ENCODE peak calls at places on chromosomes 12 and 14, in seven cellular contexts. One of them, this sample, is unnamed.

GRCh38 chr14:58331111-58331510 is 32.8 kb downstream of the ARID4A start:
- DNase-seq in HCT116: peak; percentile 21
- DNase-seq in mesendoderm: peak; percentile 92
- DNase-seq in GM12878: peak; percentile 68
- DNase-seq in GM23338: peak; percentile 76
- DNase-seq in GM23248: peak; percentile 89
- DNase-seq in OCI-LY7: peak; percentile 93
- DNase-seq in this sample: peak; percentile 35

GRCh38 chr12:12890492-12890814 is 909 bp upstream of the GPRC5A start:
- DNase-seq in GM23248: no peak
- DNase-seq in mesendoderm: no peak
- DNase-seq in GM12878: no peak
- DNase-seq in OCI-LY7: no peak
- DNase-seq in GM23338: peak; percentile 34
- DNase-seq in HCT116: no peak
- DNase-seq in this sample: no peak

GRCh38 chr12:104303538-104304151 is at the start of gene EID3:
- DNase-seq in GM12878: no peak
- DNase-seq in GM23248: peak; percentile 97
- DNase-seq in mesendoderm: peak; percentile 91
- DNase-seq in OCI-LY7: peak; percentile 70
- DNase-seq in GM23338: peak; percentile 92
- DNase-seq in HCT116: no peak
- DNase-seq in this sample: peak; percentile 97

GRCh38 chr12:131121705-131122405 is 168.1 kb downstream of the ADGRD1 start:
- DNase-seq in mesendoderm: peak; percentile 49
- DNase-seq in GM12878: no peak
- DNase-seq in GM23338: no peak
- DNase-seq in GM23248: no peak
- DNase-seq in OCI-LY7: no peak
- DNase-seq in HCT116: no peak
- DNase-seq in this sample: peak; percentile 37

GRCh38 chr14:50362791-50363733 is 33.6 kb downstream of the CDKL1 start:
- DNase-seq in OCI-LY7: peak; percentile 8
- DNase-seq in GM23248: peak; percentile 44
- DNase-seq in GM23338: no peak
- DNase-seq in HCT116: no peak
- DNase-seq in mesendoderm: no peak
- DNase-seq in GM12878: no peak
- DNase-seq in this sample: no peak

GRCh38 chr14:50798048-50798421 is 32.9 kb downstream of the NIN start:
- DNase-seq in HCT116: no peak
- DNase-seq in mesendoderm: peak; percentile 42
- DNase-seq in GM23338: no peak
- DNase-seq in GM12878: peak; percentile 42
- DNase-seq in OCI-LY7: peak; percentile 81
- DNase-seq in GM23248: no peak
- DNase-seq in this sample: no peak

GRCh38 chr12:88081247-88081646 is 52.0 kb upstream of the C12orf50 start:
- DNase-seq in GM23338: no peak
- DNase-seq in mesendoderm: no peak
- DNase-seq in GM23248: no peak
- DNase-seq in GM12878: no peak
- DNase-seq in OCI-LY7: no peak
- DNase-seq in HCT116: no peak
- DNase-seq in this sample: no peak

GRCh38 chr12:2297658-2298057 is 244.9 kb downstream of the CACNA1C start:
- DNase-seq in GM23338: no peak
- DNase-seq in GM12878: no peak
- DNase-seq in GM23248: no peak
- DNase-seq in OCI-LY7: peak; percentile 62
- DNase-seq in mesendoderm: no peak
- DNase-seq in HCT116: no peak
- DNase-seq in this sample: no peak

GRCh38 chr12:9750276-9751203 is 10.2 kb downstream of the CD69 start:
- DNase-seq in mesendoderm: peak; percentile 80
- DNase-seq in OCI-LY7: peak; percentile 86
- DNase-seq in GM23338: peak; percentile 89
- DNase-seq in HCT116: peak; percentile 46
- DNase-seq in GM23248: peak; percentile 73
- DNase-seq in GM12878: no peak
- DNase-seq in this sample: peak; percentile 79

GRCh38 chr14:22268875-22269274 is 320.1 kb downstream of the DAD1 start:
- DNase-seq in mesendoderm: no peak
- DNase-seq in GM23248: peak; percentile 15
- DNase-seq in OCI-LY7: no peak
- DNase-seq in HCT116: no peak
- DNase-seq in GM12878: no peak
- DNase-seq in GM23338: no peak
- DNase-seq in this sample: no peak

GRCh38 chr12:52221912-52222457 is 11.1 kb upstream of the KRT7 start:
- DNase-seq in GM12878: no peak
- DNase-seq in HCT116: peak; percentile 67
- DNase-seq in GM23338: peak; percentile 96
- DNase-seq in mesendoderm: peak; percentile 70
- DNase-seq in OCI-LY7: peak; percentile 48
- DNase-seq in GM23248: peak; percentile 89
- DNase-seq in this sample: peak; percentile 78

GRCh38 chr12:121748571-121749265 is 36.2 kb downstream of the TMEM120B start:
- DNase-seq in GM23248: peak; percentile 92
- DNase-seq in HCT116: no peak
- DNase-seq in OCI-LY7: no peak
- DNase-seq in GM12878: no peak
- DNase-seq in mesendoderm: peak; percentile 93
- DNase-seq in GM23338: peak; percentile 35
- DNase-seq in this sample: peak; percentile 96

GRCh38 chr12:1318327-1319031 is 275.9 kb downstream of the FBXL14 start:
- DNase-seq in GM23338: peak; percentile 48
- DNase-seq in GM12878: no peak
- DNase-seq in mesendoderm: peak; percentile 93
- DNase-seq in GM23248: peak; percentile 76
- DNase-seq in HCT116: no peak
- DNase-seq in OCI-LY7: peak; percentile 44
- DNase-seq in this sample: peak; percentile 69

GRCh38 chr12:54439521-54440255 is 20.6 kb upstream of the ITGA5 start:
- DNase-seq in GM23248: peak; percentile 87
- DNase-seq in HCT116: peak; percentile 38
- DNase-seq in GM23338: peak; percentile 76
- DNase-seq in OCI-LY7: peak; percentile 64
- DNase-seq in GM12878: no peak
- DNase-seq in mesendoderm: peak; percentile 75
- DNase-seq in this sample: peak; percentile 88

GRCh38 chr12:122203301-122203967 is at the start of gene B3GNT4:
- DNase-seq in OCI-LY7: no peak
- DNase-seq in GM23248: peak; percentile 76
- DNase-seq in GM12878: no peak
- DNase-seq in HCT116: peak; percentile 32
- DNase-seq in GM23338: peak; percentile 85
- DNase-seq in mesendoderm: peak; percentile 74
- DNase-seq in this sample: peak; percentile 94

GRCh38 chr14:103862393-103862782 is 15.0 kb upstream of the PPP1R13B start:
- DNase-seq in GM23248: no peak
- DNase-seq in mesendoderm: peak; percentile 29
- DNase-seq in GM12878: no peak
- DNase-seq in OCI-LY7: no peak
- DNase-seq in HCT116: no peak
- DNase-seq in GM23338: peak; percentile 28
- DNase-seq in this sample: peak; percentile 54

GRCh38 chr14:52267501-52268190 is at the start of gene PTGDR:
- DNase-seq in HCT116: no peak
- DNase-seq in OCI-LY7: no peak
- DNase-seq in GM12878: no peak
- DNase-seq in GM23338: peak; percentile 76
- DNase-seq in mesendoderm: peak; percentile 57
- DNase-seq in GM23248: peak; percentile 53
- DNase-seq in this sample: peak; percentile 78

GRCh38 chr14:22339277-22339676 is 249.7 kb downstream of the DAD1 start:
- DNase-seq in HCT116: no peak
- DNase-seq in mesendoderm: no peak
- DNase-seq in GM23248: peak; percentile 6
- DNase-seq in GM23338: no peak
- DNase-seq in GM12878: no peak
- DNase-seq in OCI-LY7: no peak
- DNase-seq in this sample: peak; percentile 52

GRCh38 chr12:8687846-8688601 is 9.8 kb upstream of the RIMKLB start:
- DNase-seq in mesendoderm: peak; percentile 84
- DNase-seq in GM23338: peak; percentile 56
- DNase-seq in HCT116: peak; percentile 27
- DNase-seq in OCI-LY7: peak; percentile 74
- DNase-seq in GM23248: peak; percentile 81
- DNase-seq in GM12878: no peak
- DNase-seq in this sample: peak; percentile 87

GRCh38 chr12:26195641-26196423 is 459 bp downstream of the SSPN start:
- DNase-seq in HCT116: no peak
- DNase-seq in GM12878: no peak
- DNase-seq in OCI-LY7: no peak
- DNase-seq in GM23338: peak; percentile 65
- DNase-seq in mesendoderm: peak; percentile 61
- DNase-seq in GM23248: peak; percentile 76
- DNase-seq in this sample: peak; percentile 75

GRCh38 chr14:102209224-102209966 is 69.7 kb downstream of the WDR20 start:
- DNase-seq in mesendoderm: peak; percentile 75
- DNase-seq in OCI-LY7: no peak
- DNase-seq in GM23338: peak; percentile 67
- DNase-seq in GM12878: no peak
- DNase-seq in GM23248: peak; percentile 58
- DNase-seq in HCT116: no peak
- DNase-seq in this sample: no peak

GRCh38 chr12:53623526-53623925 is 2.7 kb downstream of the ATF7 start:
- DNase-seq in HCT116: no peak
- DNase-seq in GM12878: no peak
- DNase-seq in mesendoderm: no peak
- DNase-seq in GM23338: no peak
- DNase-seq in GM23248: peak; percentile 74
- DNase-seq in OCI-LY7: no peak
- DNase-seq in this sample: peak; percentile 73

GRCh38 chr12:68370006-68370590 is 37.9 kb upstream of the MDM1 start:
- DNase-seq in HCT116: no peak
- DNase-seq in GM23248: no peak
- DNase-seq in mesendoderm: no peak
- DNase-seq in OCI-LY7: no peak
- DNase-seq in GM12878: no peak
- DNase-seq in GM23338: no peak
- DNase-seq in this sample: no peak

GRCh38 chr12:40970320-40970907 is 217.7 kb upstream of the PDZRN4 start:
- DNase-seq in GM12878: no peak
- DNase-seq in OCI-LY7: no peak
- DNase-seq in HCT116: peak; percentile 32
- DNase-seq in GM23338: peak; percentile 79
- DNase-seq in GM23248: no peak
- DNase-seq in mesendoderm: peak; percentile 31
- DNase-seq in this sample: no peak

GRCh38 chr14:38074754-38075153 is 132.9 kb upstream of the SSTR1 start:
- DNase-seq in OCI-LY7: no peak
- DNase-seq in GM23338: no peak
- DNase-seq in mesendoderm: no peak
- DNase-seq in HCT116: no peak
- DNase-seq in GM12878: no peak
- DNase-seq in GM23248: no peak
- DNase-seq in this sample: no peak

GRCh38 chr14:69395929-69396328 is 2.2 kb downstream of the ERH start:
- DNase-seq in HCT116: no peak
- DNase-seq in GM12878: no peak
- DNase-seq in OCI-LY7: no peak
- DNase-seq in GM23338: no peak
- DNase-seq in GM23248: peak; percentile 13
- DNase-seq in mesendoderm: no peak
- DNase-seq in this sample: no peak
- H3K79me2 ChIP-seq in HCT116: peaks cover 97% of the 10 kb centered on the region
- H3K79me2 ChIP-seq in GM12878: peaks cover 95% of the 10 kb centered on the region
- H3K79me2 ChIP-seq in OCI-LY7: peaks cover 95% of the 10 kb centered on the region
- H3K79me2 ChIP-seq in GM23338: peaks cover 92% of the 10 kb centered on the region
- H3K79me2 ChIP-seq in GM23248: peaks cover 95% of the 10 kb centered on the region
- H3K79me2 ChIP-seq in mesendoderm: peaks cover 71% of the 10 kb centered on the region
- H3K79me2 ChIP-seq in this sample: peaks cover 95% of the 10 kb centered on the region

DNA sequence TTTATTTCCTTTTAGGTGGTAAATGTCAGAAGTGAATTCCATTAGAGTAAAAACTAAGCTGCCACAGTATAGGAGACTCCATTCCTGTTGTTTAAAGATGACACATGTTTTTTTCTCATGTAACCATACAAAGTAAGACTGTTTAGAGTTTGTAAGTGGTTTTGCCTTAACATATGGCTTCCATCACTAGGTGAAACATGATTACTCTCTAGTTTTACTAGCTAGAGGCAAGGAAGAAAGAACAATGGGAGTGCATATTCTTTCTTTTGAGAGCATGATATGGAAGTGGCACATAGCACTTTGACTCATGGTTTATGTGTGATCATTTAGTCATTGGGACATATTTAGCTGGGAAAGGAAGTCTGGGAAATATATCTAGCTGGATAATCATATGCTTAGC is 7.7 kb downstream of the ATF7IP start:
- DNase-seq in GM12878: no peak
- DNase-seq in GM23338: no peak
- DNase-seq in HCT116: no peak
- DNase-seq in mesendoderm: no peak
- DNase-seq in OCI-LY7: no peak
- DNase-seq in GM23248: peak; percentile 77
- DNase-seq in this sample: peak; percentile 69
- H3K4me3 ChIP-seq in GM12878: no peak overlapping the region
- H3K4me3 ChIP-seq in GM23338: peak overlapping the region; percentile 3
- H3K4me3 ChIP-seq in HCT116: no peak overlapping the region
- H3K4me3 ChIP-seq in mesendoderm: no peak overlapping the region
- H3K4me3 ChIP-seq in OCI-LY7: no peak overlapping the region
- H3K4me3 ChIP-seq in GM23248: no peak overlapping the region
- H3K4me3 ChIP-seq in this sample: no peak overlapping the region

DNA sequence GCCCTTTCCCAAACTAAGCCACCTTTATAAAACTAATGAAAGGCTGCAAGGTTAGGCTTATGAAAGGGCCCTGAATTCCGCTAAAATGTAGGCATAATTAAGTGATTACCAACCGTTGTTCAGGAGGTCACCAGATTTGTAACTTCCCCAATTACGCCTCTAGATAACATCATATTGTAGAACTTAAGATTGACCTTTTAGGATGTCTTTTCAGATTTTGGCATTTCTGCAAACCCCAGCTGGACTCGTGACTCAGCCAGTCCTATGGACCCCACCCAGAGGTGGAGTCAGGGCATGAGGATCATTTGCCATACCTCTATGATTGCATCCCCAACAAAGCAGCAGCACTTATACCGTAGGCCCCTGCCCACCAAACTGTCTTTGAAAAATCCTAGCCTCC is 3.7 kb upstream of the LPCAT3 start:
- DNase-seq in OCI-LY7: no peak
- DNase-seq in mesendoderm: no peak
- DNase-seq in GM23248: peak; percentile 45
- DNase-seq in GM23338: no peak
- DNase-seq in GM12878: no peak
- DNase-seq in HCT116: no peak
- DNase-seq in this sample: no peak
- H3K27ac ChIP-seq in OCI-LY7: no peak overlapping the region
- H3K27ac ChIP-seq in mesendoderm: no peak overlapping the region
- H3K27ac ChIP-seq in GM23248: no peak overlapping the region
- H3K27ac ChIP-seq in GM23338: no peak overlapping the region
- H3K27ac ChIP-seq in GM12878: no peak overlapping the region
- H3K27ac ChIP-seq in HCT116: no peak overlapping the region
- H3K27ac ChIP-seq in this sample: no peak overlapping the region

GRCh38 chr12:19203539-19204506 is 74.3 kb downstream of the PLEKHA5 start:
- DNase-seq in mesendoderm: no peak
- DNase-seq in GM23338: no peak
- DNase-seq in GM12878: no peak
- DNase-seq in HCT116: no peak
- DNase-seq in GM23248: no peak
- DNase-seq in OCI-LY7: no peak
- DNase-seq in this sample: no peak
- H3K79me2 ChIP-seq in mesendoderm: peaks cover 15% of the 10 kb centered on the region
- H3K79me2 ChIP-seq in GM23338: peaks cover 99% of the 10 kb centered on the region
- H3K79me2 ChIP-seq in GM12878: no peaks in the 10 kb centered on the region
- H3K79me2 ChIP-seq in HCT116: peaks cover 21% of the 10 kb centered on the region
- H3K79me2 ChIP-seq in GM23248: peaks cover 20% of the 10 kb centered on the region
- H3K79me2 ChIP-seq in OCI-LY7: no peaks in the 10 kb centered on the region
- H3K79me2 ChIP-seq in this sample: no peaks in the 10 kb centered on the region

This sample was measured in osteoblast.